ENCODE peak calls at places on chromosome 5, in five cellular contexts. I is transverse colon, R is heart right ventricle, G is aorta, F is mesenchymal stem cell. O is an unnamed sample.

GRCh38 chr5:78518365-78519197 is 130.0 kb downstream of the LHFPL2 start:
- DNase-seq in I (peak; percentile 71), R (no peak), G (peak; percentile 82), F (peak; percentile 96), O (peak; percentile 96)

GRCh38 chr5:142484821-142485387 is 160.1 kb upstream of the SPRY4 start:
- DNase-seq in I (no peak), R (no peak), G (no peak), F (peak; percentile 63), O (peak; percentile 47)

GRCh38 chr5:121976979-121977378 is 15.2 kb downstream of the SRFBP1 start:
- DNase-seq in I (no peak), R (no peak), G (no peak), F (peak; percentile 67), O (peak; percentile 43)

GRCh38 chr5:59793000-59793399 is 100.5 kb downstream of the PDE4D start:
- DNase-seq in I (peak; percentile 43), R (no peak), G (peak; percentile 56), F (peak; percentile 82), O (peak; percentile 96)

GRCh38 chr5:173542159-173542558 is 74.3 kb downstream of the BOD1 start:
- DNase-seq in I (no peak), R (no peak), G (no peak), F (no peak), O (no peak)

GRCh38 chr5:126970517-126971017 is 59.8 kb downstream of the MARCHF3 start:
- DNase-seq in I (no peak), R (peak; percentile 56), G (no peak), F (peak; percentile 31), O (peak; percentile 36)

GRCh38 chr5:173573126-173573960 is 43.1 kb downstream of the BOD1 start:
- DNase-seq in I (peak; percentile 70), R (peak; percentile 71), G (peak; percentile 81), F (peak; percentile 69), O (peak; percentile 44)

GRCh38 chr5:8561854-8562253 is 692.9 kb downstream of the MTRR start:
- DNase-seq in I (no peak), R (no peak), G (no peak), F (no peak), O (no peak)

GRCh38 chr5:72692273-72692672 is 124.2 kb upstream of the TNPO1 start:
- DNase-seq in I (no peak), R (no peak), G (no peak), F (peak; percentile 70), O (no peak)
- H3K4me3 ChIP-seq in I (no peak overlapping the region), R (no peak overlapping the region), G (no peak overlapping the region), F (peak overlapping the region; percentile 22), O (no peak overlapping the region)

DNA sequence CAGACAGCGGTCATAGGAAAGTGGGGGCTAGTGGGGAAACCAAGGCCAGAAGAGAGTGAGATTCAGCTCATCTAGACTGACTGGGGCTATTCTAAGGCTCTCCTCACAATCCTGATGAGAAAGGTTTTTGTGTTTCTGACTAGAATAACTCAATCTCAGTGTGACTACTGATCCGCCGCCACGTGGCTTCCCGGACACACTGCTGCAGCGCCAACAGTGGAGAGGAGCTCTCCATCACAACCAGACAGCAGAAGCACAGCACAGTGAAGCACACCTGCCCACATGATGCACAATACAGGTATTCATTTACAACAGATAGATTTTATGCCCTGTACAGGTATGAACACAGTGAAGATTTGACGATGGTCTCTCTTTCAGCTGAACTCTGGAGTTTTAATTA is 25.4 kb downstream of the NREP start:
- DNase-seq in I (no peak), R (no peak), G (no peak), F (no peak), O (no peak)
- H3K27ac ChIP-seq in I (no peak overlapping the region), R (no peak overlapping the region), G (no peak overlapping the region), F (no peak overlapping the region), O (no peak overlapping the region)

DNA sequence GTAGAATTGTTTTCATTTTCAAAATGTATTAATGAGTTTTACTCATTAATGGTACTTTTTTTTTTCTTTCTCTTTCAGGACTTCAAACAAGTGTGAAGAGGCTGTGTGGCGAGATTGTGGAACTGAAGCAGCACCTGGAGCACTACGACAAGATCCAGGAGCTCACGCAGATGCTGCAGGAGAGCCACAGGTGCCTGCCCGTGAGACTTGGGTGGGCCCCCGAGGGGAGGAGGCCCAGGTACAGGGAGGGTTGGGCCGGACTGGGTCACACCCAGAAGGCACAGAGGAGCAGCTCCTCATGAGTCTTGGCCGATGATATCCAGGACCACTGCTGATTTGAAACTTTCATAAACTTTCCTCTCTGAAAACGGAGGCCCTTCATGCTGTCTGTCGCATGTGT is 35.6 kb downstream of the CEP72 start:
- DNase-seq in I (no peak), R (no peak), G (no peak), F (no peak), O (no peak)
- H3K4me3 ChIP-seq in I (no peak overlapping the region), R (no peak overlapping the region), G (no peak overlapping the region), F (no peak overlapping the region), O (no peak overlapping the region)

DNA sequence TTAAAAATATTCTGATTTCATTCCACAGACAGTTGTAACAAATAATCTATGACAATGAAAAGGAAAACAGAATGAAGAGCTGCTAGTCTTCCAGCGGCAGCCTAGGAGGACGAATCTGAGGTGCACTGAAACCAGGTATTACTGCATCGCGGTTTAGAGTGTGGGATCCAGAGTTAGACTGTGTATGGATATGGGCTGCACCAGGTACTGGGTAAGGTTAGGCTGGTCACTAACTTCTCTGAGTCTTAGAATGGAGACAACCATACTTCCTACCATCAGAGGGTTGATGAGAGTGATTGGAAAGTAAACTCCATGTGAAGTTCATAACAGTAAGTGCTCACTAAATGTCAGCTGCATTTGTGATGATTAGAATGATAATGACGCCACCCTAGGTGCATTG is 158.7 kb downstream of the MYO10 start:
- DNase-seq in I (no peak), R (no peak), G (no peak), F (no peak), O (no peak)
- H3K27ac ChIP-seq in I (no peak overlapping the region), R (no peak overlapping the region), G (no peak overlapping the region), F (no peak overlapping the region), O (peak overlapping the region; percentile 73)

DNA sequence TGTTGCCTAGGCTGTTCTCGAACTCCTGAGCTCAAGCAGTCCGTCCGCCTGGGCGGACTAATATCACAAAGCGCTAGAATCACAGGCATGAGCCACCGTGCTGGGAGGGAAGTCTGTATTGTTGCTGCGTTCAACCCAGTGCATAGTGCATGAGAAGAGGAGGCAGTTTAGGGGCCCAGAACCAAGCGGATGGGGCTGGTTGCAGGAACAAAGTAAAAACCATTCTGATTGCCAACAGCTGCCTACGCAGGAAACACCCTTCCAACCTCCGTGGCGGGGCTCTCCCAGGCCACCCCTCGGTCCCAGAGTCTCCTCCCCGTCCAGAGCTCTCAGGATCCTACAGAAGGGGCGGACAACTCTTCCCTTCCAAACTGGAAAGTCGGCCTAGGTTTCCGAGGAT is 87.1 kb downstream of the ANXA2R start:
- DNase-seq in I (no peak), R (no peak), G (no peak), F (no peak), O (peak; percentile 7)
- H3K4me3 ChIP-seq in I (no peak overlapping the region), R (no peak overlapping the region), G (no peak overlapping the region), F (peak overlapping the region; percentile 87), O (peak overlapping the region; percentile 60)

DNA sequence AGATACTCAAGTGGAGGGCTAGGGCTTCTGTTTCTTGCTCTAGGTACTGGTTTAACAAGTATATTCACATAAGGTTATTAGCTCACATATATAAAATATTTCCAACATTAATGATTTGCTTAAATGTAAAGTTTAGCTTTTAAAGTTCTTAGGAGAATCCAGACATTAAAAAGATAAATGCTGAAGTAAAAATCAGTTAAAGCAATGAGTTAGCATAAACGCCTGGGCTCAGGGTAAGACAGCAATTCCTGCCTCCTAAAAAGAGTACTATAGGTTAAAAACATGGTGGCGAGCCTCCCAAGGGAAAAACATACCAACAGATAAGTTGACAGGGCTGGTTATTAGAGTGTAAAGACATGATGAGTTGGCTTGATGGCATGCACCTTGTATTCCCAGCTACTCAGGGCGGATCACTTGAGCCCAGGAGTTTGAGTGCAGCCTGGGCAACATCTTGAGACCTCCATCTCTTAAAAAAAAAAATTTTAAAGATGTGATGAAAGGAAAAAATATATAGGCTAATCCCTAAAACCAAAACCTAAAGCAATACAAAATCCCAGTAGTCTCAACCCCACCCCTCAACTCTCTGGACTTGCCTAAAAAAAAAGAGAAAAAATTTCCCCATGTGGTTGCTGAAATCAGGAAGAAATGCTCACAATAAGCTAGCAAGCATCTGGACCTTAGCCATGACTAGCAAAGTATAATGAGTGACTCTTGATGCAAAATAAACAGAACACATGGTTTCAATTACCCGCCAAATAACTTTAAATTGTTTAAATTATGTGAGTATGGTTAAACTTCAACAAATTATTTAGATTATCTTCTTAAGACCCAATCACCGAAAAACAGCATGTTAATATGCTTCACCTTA is 3.6 kb downstream of the GOLPH3 start:
- DNase-seq in I (no peak), R (no peak), G (no peak), F (peak; percentile 46), O (peak; percentile 51)
- H3K27ac ChIP-seq in I (peak overlapping the region; percentile 100), R (no peak overlapping the region), G (no peak overlapping the region), F (no peak overlapping the region), O (peak overlapping the region; percentile 9)

O was measured in brain microvascular endothelial cell.